ENCODE peak calls at places on chromosomes 2 and 18, in eight cellular contexts. E is stimulated activated naive CD8-positive, alpha-beta T cell treated with anti-CD3 and anti-CD28 coated beads, Interleukin-15, amount 100 ng/mL, for 72 hours; T is stimulated activated naive B cell treated with anti-CD40 and anti-IgM and Interleukin-4, amounts not matched to agents 10 μg/mL and 1 μg/mL and 100 μg/mL, for 72 hours; H is GM10248; S is CD8-positive, alpha-beta T cell; Y is occipital lobe; D is mucosa of descending colon; U is GM18507. G is an unnamed sample.
A peak's percentile ranks its signal among the peaks of the same experiment; 100 is the strongest.

GRCh38 chr2:126482582-126483464 is 173.1 kb upstream of the GYPC start:
- DNase-seq in E (no peak), T (no peak), H (peak; percentile 25), S (no peak), Y (no peak), D (no peak), U (no peak), G (peak; percentile 18)

GRCh38 chr2:216522892-216523502 is 24.4 kb downstream of the RPL37A start:
- DNase-seq in E (no peak), T (no peak), H (no peak), S (no peak), Y (no peak), D (no peak), U (no peak), G (no peak)

GRCh38 chr2:200104015-200104414 is 148.6 kb downstream of the MAIP1 start:
- DNase-seq in E (no peak), T (no peak), H (no peak), S (no peak), Y (no peak), D (no peak), U (no peak), G (no peak)

GRCh38 chr2:20106746-20107145 is 55.3 kb upstream of the LAPTM4A start:
- DNase-seq in E (peak; percentile 59), T (no peak), H (no peak), S (no peak), Y (no peak), D (peak; percentile 82), U (no peak), G (peak; percentile 76)

GRCh38 chr2:30689496-30690125 is 117.6 kb downstream of the CAPN13 start:
- DNase-seq in E (no peak), T (no peak), H (no peak), S (peak; percentile 42), Y (no peak), D (no peak), U (no peak), G (no peak)

GRCh38 chr2:52676056-52676455 is 1091.5 kb upstream of the CHAC2 start:
- DNase-seq in E (no peak), T (no peak), H (no peak), S (no peak), Y (no peak), D (no peak), U (no peak), G (no peak)

GRCh38 chr2:649461-650342 is 27.5 kb downstream of the TMEM18 start:
- DNase-seq in E (no peak), T (no peak), H (no peak), S (peak; percentile 27), Y (no peak), D (no peak), U (no peak), G (no peak)

GRCh38 chr2:219433666-219434467 is 776 bp upstream of the SPEG start:
- DNase-seq in E (no peak), T (no peak), H (no peak), S (no peak), Y (no peak), D (no peak), U (no peak), G (peak; percentile 76)

GRCh38 chr18:43236921-43237320 is 40.4 kb downstream of the SYT4 start:
- DNase-seq in E (no peak), T (no peak), H (no peak), S (no peak), Y (no peak), D (no peak), U (no peak), G (no peak)

GRCh38 chr2:97749611-97750010 is 36.2 kb downstream of the ZAP70 start:
- DNase-seq in E (no peak), T (no peak), H (no peak), S (no peak), Y (no peak), D (no peak), U (no peak), G (no peak)

GRCh38 chr18:60277855-60278480 is 94.6 kb downstream of the MC4R start:
- DNase-seq in E (no peak), T (no peak), H (no peak), S (no peak), Y (no peak), D (no peak), U (no peak), G (no peak)

GRCh38 chr2:9261231-9261883 is 54.7 kb downstream of the ASAP2 start:
- DNase-seq in E (no peak), T (no peak), H (no peak), S (no peak), Y (no peak), D (no peak), U (no peak), G (no peak)

GRCh38 chr2:146004470-146004869 is 1484.6 kb upstream of the ZEB2 start:
- DNase-seq in E (no peak), T (no peak), H (no peak), S (no peak), Y (no peak), D (no peak), U (no peak), G (no peak)

GRCh38 chr2:127961729-127962128 is 66.1 kb downstream of the SAP130 start:
- DNase-seq in E (no peak), T (no peak), H (no peak), S (no peak), Y (no peak), D (no peak), U (no peak), G (no peak)

GRCh38 chr2:217016829-217017228 is 157.0 kb upstream of the TNP1 start:
- DNase-seq in E (no peak), T (no peak), H (no peak), S (no peak), Y (no peak), D (peak; percentile 13), U (no peak), G (no peak)

GRCh38 chr2:178296394-178297090 is 102.2 kb downstream of the OSBPL6 start:
- DNase-seq in E (no peak), T (no peak), H (no peak), S (no peak), Y (no peak), D (no peak), U (no peak), G (no peak)

GRCh38 chr2:104476563-104476988 is 377.3 kb upstream of the POU3F3 start:
- DNase-seq in E (no peak), T (no peak), H (no peak), S (no peak), Y (no peak), D (no peak), U (no peak), G (no peak)

GRCh38 chr2:164746713-164747112 is 94.9 kb downstream of the COBLL1 start:
- DNase-seq in E (no peak), T (no peak), H (no peak), S (no peak), Y (no peak), D (no peak), U (no peak), G (no peak)

GRCh38 chr2:203237501-203238238 is 1.1 kb upstream of the CYP20A1 start:
- DNase-seq in E (no peak), T (no peak), H (no peak), S (no peak), Y (no peak), D (peak; percentile 16), U (no peak), G (peak; percentile 12)

GRCh38 chr2:68379184-68379708 is 14.2 kb downstream of the PLEK start:
- DNase-seq in E (peak; percentile 47), T (no peak), H (peak; percentile 34), S (no peak), Y (no peak), D (no peak), U (no peak), G (no peak)

GRCh38 chr18:56003651-56004050 is 415.7 kb upstream of the TCF4 start:
- DNase-seq in E (no peak), T (no peak), H (no peak), S (no peak), Y (no peak), D (no peak), U (no peak), G (no peak)

GRCh38 chr2:182611009-182611408 is 105.0 kb upstream of the DNAJC10 start:
- DNase-seq in E (no peak), T (no peak), H (no peak), S (no peak), Y (no peak), D (no peak), U (no peak), G (no peak)

GRCh38 chr2:10059552-10060335 is 16.4 kb downstream of the KLF11 start:
- DNase-seq in E (no peak), T (no peak), H (no peak), S (no peak), Y (no peak), D (no peak), U (no peak), G (no peak)

GRCh38 chr2:219475697-219476604 is 22.7 kb upstream of the GMPPA start:
- DNase-seq in E (peak; percentile 60), T (no peak), H (peak; percentile 79), S (peak; percentile 70), Y (peak; percentile 23), D (peak; percentile 88), U (no peak), G (peak; percentile 78)

GRCh38 chr2:205563646-205564045 is 118.7 kb upstream of the NRP2 start:
- DNase-seq in E (no peak), T (no peak), H (no peak), S (no peak), Y (no peak), D (peak; percentile 72), U (no peak), G (peak; percentile 27)

GRCh38 chr18:5490753-5491240 is 53.0 kb downstream of the EPB41L3 start:
- DNase-seq in E (no peak), T (no peak), H (no peak), S (no peak), Y (no peak), D (no peak), U (no peak), G (no peak)

GRCh38 chr2:47485751-47486300 is 82.9 kb downstream of the MSH2 start:
- DNase-seq in E (no peak), T (no peak), H (no peak), S (no peak), Y (no peak), D (no peak), U (no peak), G (no peak)

GRCh38 chr2:111140815-111141214 is 20.1 kb downstream of the BCL2L11 start:
- DNase-seq in E (no peak), T (no peak), H (no peak), S (no peak), Y (no peak), D (no peak), U (no peak), G (no peak)

GRCh38 chr2:193966590-193966989 is 1690.4 kb upstream of the SLC39A10 start:
- DNase-seq in E (no peak), T (no peak), H (no peak), S (no peak), Y (no peak), D (no peak), U (no peak), G (no peak)

GRCh38 chr2:39135678-39136259 is 14.9 kb upstream of the SOS1 start:
- DNase-seq in E (no peak), T (no peak), H (no peak), S (no peak), Y (no peak), D (no peak), U (no peak), G (no peak)

G was measured in SK-N-DZ.